ENCODE peak calls at places on chromosomes 4 and X, in four cellular contexts. J, H, Z and G are unnamed samples.

GRCh38 chr4:89491731-89492235 is 184.2 kb upstream of the GPRIN3 start:
- DNase-seq in J (no peak), H (no peak), Z (no peak), G (no peak)

GRCh38 chrX:31497086-31497485 is 425.2 kb upstream of the FTHL17 start:
- DNase-seq in J (no peak), H (peak), Z (no peak), G (no peak)

GRCh38 chr4:94765653-94766052 is 7.9 kb downstream of the BMPR1B start:
- DNase-seq in J (no peak), H (no peak), Z (peak), G (no peak)

GRCh38 chr4:66575024-66575696 is 904.9 kb upstream of the EPHA5 start:
- DNase-seq in J (no peak), H (peak), Z (peak), G (no peak)

GRCh38 chrX:56211701-56212100 is 20.5 kb upstream of the KLF8 start:
- DNase-seq in J (no peak), H (no peak), Z (no peak), G (no peak)

GRCh38 chr4:155371432-155372043 is 5.2 kb downstream of the MAP9 start:
- DNase-seq in J (no peak), H (peak), Z (peak), G (no peak)

GRCh38 chr4:53914313-53915016 is 149.9 kb downstream of the CHIC2 start:
- DNase-seq in J (no peak), H (peak), Z (peak), G (no peak)

GRCh38 chrX:42094208-42094607 is 170.9 kb upstream of the CASK start:
- DNase-seq in J (no peak), H (no peak), Z (no peak), G (no peak)

GRCh38 chr4:168794881-168795280 is 215.2 kb downstream of the CBR4 start:
- DNase-seq in J (no peak), H (no peak), Z (no peak), G (no peak)

GRCh38 chr4:10106421-10107039 is 10.1 kb downstream of the WDR1 start:
- DNase-seq in J (peak), H (peak), Z (peak), G (no peak)

GRCh38 chrX:45233541-45233940 is 32.9 kb upstream of the DIPK2B start:
- DNase-seq in J (no peak), H (peak), Z (no peak), G (no peak)

GRCh38 chr4:94806376-94806775 is 48.6 kb downstream of the BMPR1B start:
- DNase-seq in J (no peak), H (no peak), Z (no peak), G (no peak)

GRCh38 chr4:53322696-53323095 is 43.2 kb downstream of the SCFD2 start:
- DNase-seq in J (no peak), H (peak), Z (no peak), G (peak)

GRCh38 chrX:153708415-153708814 is 15.8 kb downstream of the BCAP31 start:
- DNase-seq in J (peak), H (peak), Z (peak), G (no peak)

GRCh38 chrX:57821703-57822375 is 88.4 kb downstream of the ZXDA start:
- DNase-seq in J (peak), H (peak), Z (peak), G (peak)

GRCh38 chrX:71100581-71101505 is 5.2 kb downstream of the FOXO4 start:
- DNase-seq in J (no peak), H (no peak), Z (no peak), G (no peak)

GRCh38 chrX:22800806-22801205 is 199.0 kb upstream of the DDX53 start:
- DNase-seq in J (no peak), H (peak), Z (no peak), G (no peak)

GRCh38 chr4:162015090-162015489 is 148.7 kb downstream of the FSTL5 start:
- DNase-seq in J (no peak), H (no peak), Z (no peak), G (no peak)

GRCh38 chrX:108299101-108299591 is 139.1 kb downstream of the COL4A6 start:
- DNase-seq in J (no peak), H (peak), Z (peak), G (no peak)

GRCh38 chr4:33187035-33187434 is 2466.9 kb downstream of the PCDH7 start:
- DNase-seq in J (no peak), H (no peak), Z (no peak), G (no peak)

GRCh38 chrX:104668550-104668949 is 102.6 kb downstream of the IL1RAPL2 start:
- DNase-seq in J (no peak), H (peak), Z (peak), G (no peak)

GRCh38 chr4:183636923-183637322 is 22.1 kb downstream of the RWDD4 start:
- DNase-seq in J (no peak), H (no peak), Z (peak), G (no peak)

GRCh38 chr4:165079476-165079875 is 25.8 kb downstream of the TRIM75 start:
- DNase-seq in J (no peak), H (peak), Z (no peak), G (peak)

GRCh38 chr4:165402375-165402774 is 23.6 kb downstream of the CPE start:
- DNase-seq in J (no peak), H (no peak), Z (no peak), G (no peak)

GRCh38 chr4:7364979-7365378 is 69.8 kb downstream of the PSAPL1 start:
- DNase-seq in J (no peak), H (no peak), Z (no peak), G (no peak)

GRCh38 chr4:77801260-77801608 is 17.9 kb downstream of the CNOT6L start:
- DNase-seq in J (no peak), H (no peak), Z (no peak), G (no peak)

GRCh38 chr4:91894006-91894405 is 409.8 kb upstream of the GRID2 start:
- DNase-seq in J (no peak), H (no peak), Z (no peak), G (no peak)

GRCh38 chr4:116489739-116490138 is 595.6 kb downstream of the TRAM1L1 start:
- DNase-seq in J (no peak), H (no peak), Z (no peak), G (no peak)

GRCh38 chrX:19373034-19373891 is 29.5 kb downstream of the PDHA1 start:
- DNase-seq in J (no peak), H (no peak), Z (no peak), G (no peak)

GRCh38 chrX:39726810-39727209 is 370.9 kb downstream of the BCOR start:
- DNase-seq in J (no peak), H (peak), Z (no peak), G (no peak)

DNA sequence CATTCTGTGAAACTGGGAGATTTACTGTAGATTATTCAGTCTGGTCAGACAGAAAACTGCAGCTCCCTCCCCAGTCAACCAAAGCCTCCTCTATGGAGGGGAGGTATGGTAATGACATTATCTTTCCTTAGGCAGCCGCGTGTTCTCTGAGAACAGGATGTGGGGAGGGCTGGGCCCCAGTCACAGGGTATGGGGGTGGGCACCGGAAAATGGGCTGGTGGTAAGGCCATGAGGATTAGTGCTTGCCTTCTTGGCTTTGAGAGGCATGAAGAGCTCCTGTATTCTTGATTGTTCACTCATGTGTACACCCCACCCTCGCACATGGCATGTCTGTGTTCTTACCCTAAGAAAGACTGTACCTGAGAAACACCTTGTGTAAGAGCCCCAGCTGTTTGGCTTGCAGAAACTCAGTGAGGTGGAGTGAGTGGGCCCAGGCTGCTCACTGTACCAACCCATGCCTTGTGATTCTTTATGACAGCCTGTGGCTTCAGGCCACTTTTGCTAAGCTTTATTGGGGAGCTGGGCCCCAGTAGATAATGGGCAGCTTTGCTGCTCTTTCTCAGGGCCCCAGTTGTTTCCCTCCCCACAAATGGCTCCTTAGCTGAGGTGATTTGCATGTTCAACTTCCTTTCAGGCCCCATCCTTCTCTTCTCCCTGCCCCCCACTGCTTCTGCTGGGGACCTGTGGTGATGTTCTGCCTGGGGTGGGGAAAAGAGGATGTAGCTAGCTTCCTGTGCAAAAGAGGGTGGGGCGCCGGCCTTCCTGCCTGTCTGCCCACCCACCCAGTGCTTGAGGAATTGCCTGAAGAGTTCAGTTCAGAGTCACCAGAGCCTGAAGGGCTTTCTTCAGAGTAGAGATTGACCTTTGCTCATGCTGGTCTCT is 30.7 kb downstream of the MSN start:
- DNase-seq in J (no peak), H (no peak), Z (no peak), G (no peak)
- H3K4me3 ChIP-seq in J (no peak), H (no peak), Z (no peak), G (no peak)

GRCh38 chr4:84582302-84582987 is 482 bp upstream of the CDS1 start:
- DNase-seq in J (peak), H (peak), Z (peak), G (peak)

GRCh38 chr4:84573738-84574720 is 8.9 kb upstream of the CDS1 start:
- DNase-seq in J (no peak), H (peak), Z (peak), G (no peak)

GRCh38 chr4:84579410-84579791 is 3.5 kb upstream of the CDS1 start:
- DNase-seq in J (no peak), H (no peak), Z (no peak), G (no peak)

GRCh38 chr4:84582988-84583870 is at the start of gene CDS1:
- DNase-seq in J (peak), H (no peak), Z (no peak), G (peak)

DNA sequence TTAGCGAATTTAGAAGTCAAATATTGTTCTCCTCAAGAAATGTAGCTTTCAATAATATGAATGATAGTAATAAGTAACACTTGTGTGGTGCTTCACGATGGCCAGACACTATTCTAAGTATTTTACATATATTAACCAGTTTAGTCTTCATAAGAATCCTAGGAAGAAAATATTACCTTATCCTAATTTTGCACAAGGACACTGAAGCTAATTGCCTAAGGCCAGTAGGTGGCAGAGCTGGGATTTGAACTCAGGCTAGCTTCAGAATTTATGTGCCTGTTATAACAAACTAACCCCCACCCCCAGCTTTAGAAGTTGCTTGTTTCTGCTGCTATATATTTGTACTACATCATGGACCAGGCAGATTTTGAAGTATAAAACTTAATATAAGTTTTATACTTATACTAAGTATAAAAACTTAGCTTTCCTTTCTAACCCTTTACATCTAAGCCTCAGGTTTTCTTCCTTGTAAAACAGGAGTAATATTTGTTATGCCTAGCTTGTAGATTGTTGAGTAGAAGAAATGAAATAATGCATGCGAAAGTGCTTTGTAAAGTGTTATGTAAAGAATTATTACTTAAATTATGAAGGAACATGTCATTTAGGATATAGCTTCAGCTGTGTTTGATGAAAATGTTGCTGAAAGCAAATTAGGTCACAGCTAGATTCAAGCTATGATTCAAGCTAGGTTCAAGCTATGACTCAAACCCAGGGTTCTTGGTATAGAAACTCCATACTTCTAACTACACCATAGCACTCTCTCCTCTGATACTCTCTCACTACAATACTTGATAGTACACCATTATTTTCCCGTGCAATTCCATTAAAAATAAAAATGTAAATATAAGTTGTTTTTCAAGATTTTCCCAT is 4.2 kb upstream of the CDS1 start:
- DNase-seq in J (no peak), H (peak), Z (peak), G (peak)
- TF ChIP-seq CTCF in J (no peak), H (peak), Z (peak), G (peak)

GRCh38 chrX:15157624-15158023 is 112.3 kb downstream of the ASB9 start:
- DNase-seq in J (no peak), H (no peak), Z (no peak), G (no peak)

GRCh38 chrX:15158736-15159406 is 111.0 kb downstream of the ASB9 start:
- DNase-seq in J (no peak), H (peak), Z (peak), G (no peak)

GRCh38 chrX:15160558-15160957 is 109.3 kb downstream of the ASB9 start:
- DNase-seq in J (no peak), H (no peak), Z (no peak), G (no peak)

GRCh38 chrX:15163131-15163530 is 106.8 kb downstream of the ASB9 start:
- DNase-seq in J (no peak), H (no peak), Z (no peak), G (no peak)

GRCh38 chrX:15158350-15158735 is 111.5 kb downstream of the ASB9 start:
- DNase-seq in J (no peak), H (no peak), Z (no peak), G (no peak)
- H3K4me3 ChIP-seq in J (no peak), H (no peak), Z (no peak), G (no peak)

GRCh38 chrX:110003167-110004156 is 548 bp downstream of the TMEM164 start:
- DNase-seq in J (no peak), H (peak), Z (no peak), G (no peak)
- TF ChIP-seq CTCF in J (no peak), H (no peak), Z (no peak), G (no peak)

GRCh38 chr4:40189997-40190396 is 6.8 kb upstream of the RHOH start:
- DNase-seq in J (no peak), H (no peak), Z (peak), G (peak)
- H3K4me3 ChIP-seq in J (no peak), H (no peak), Z (no peak), G (no peak)

DNA sequence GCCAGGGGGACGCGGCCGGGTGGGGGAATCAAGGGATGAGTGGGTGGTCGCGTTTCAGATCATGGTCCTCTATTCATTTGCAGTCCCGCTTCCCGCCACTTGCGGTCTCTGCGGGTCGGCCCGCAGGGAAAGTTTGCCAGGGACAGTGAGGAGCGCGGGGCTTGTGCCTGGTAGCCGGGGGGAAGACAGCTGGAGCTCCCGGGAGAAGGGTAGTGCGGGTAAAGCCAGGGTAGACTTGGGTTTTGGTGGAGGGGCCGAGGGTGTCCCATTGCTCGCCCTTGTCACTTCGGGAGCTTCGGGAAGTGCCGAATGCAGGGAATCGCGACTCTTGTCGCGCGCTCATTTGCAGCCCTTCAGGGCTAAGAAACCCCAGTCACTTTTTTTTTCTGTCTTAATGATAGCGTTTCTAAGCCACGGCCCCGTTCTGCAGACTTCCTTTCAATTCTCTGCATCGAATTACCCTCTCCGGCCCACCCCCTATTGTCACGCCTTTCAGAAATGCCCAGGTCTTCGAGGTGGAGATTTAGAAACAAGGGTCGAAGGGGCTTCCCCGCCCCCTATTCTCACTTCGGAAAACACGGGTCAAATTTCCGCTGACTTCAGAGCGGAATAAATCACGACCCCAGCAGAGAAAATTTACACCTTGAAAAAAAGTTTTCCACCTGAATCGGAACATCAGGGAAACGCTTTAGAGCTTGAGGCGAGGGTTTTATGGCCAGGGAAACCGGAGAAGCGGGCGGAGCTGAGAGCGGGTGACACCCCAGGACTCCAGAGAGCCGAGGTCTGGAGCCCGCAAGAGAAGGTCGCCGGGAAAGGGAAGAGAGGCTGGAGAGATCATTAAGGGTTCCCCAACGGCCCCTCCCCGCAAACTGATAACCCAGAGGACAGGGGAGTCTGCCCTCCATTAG is 1.4 kb downstream of the SHISA3 start:
- DNase-seq in J (no peak), H (no peak), Z (no peak), G (no peak)
- TF ChIP-seq CTCF in J (no peak), H (no peak), Z (no peak), G (peak)

GRCh38 chr4:96986800-96987199 is 1146.9 kb downstream of the PDHA2 start:
- DNase-seq in J (no peak), H (no peak), Z (no peak), G (no peak)

DNA sequence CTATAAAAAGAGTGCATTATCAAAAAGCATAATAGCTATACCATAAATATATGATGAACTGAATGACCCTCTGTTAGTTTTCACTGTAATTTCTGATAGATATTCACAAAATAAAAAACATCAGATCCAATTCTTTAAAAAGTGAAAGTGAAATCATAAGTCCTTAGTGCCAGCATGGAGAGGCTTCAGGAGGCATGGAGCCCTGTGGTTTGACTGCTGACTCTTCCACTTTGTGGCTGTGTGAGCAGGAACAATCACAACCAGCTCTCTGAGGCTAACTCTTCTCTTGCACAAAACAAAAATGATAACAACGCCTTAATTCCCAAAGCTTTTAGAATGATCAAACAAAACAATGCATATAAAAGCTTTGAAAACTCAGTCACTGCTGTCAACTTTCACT is 1143.9 kb downstream of the PDHA2 start:
- DNase-seq in J (no peak), H (no peak), Z (no peak), G (no peak)
- H3K4me3 ChIP-seq in J (no peak), H (no peak), Z (no peak), G (no peak)

DNA sequence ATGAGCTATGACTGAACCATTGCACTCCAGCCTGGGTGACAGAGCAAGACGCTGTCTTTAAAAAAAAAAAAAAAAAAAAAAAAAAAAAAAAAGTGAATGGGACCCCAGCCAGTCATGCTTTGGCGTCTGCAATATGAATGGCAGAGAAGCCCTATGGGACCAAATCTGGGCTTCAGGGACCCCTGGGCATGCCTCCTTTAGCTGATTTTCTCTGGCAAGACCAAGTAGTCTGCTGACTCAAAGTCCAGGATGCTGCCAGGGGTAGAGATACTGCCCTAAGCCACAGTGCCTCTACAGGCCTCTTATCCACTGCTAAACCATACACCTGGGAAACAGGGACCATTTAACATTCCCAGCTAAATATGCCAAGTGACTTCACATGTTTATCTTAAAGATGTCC is 6.0 kb downstream of the RPS4X start:
- DNase-seq in J (no peak), H (no peak), Z (no peak), G (no peak)
- TF ChIP-seq CTCF in J (no peak), H (peak), Z (no peak), G (no peak)